ENCODE peak calls at places on chromosomes 16 and 17, in five cellular contexts. A is BE2C, K is coronary artery, T is AG04450, N is GM20000. M is an unnamed sample.

GRCh38 chr16:60945225-60945624 is 1091.0 kb downstream of the CDH8 start:
- DNase-seq in N (no peak), A (no peak), K (no peak), T (no peak), M (peak)

GRCh38 chr16:4506450-4506849 is 30.3 kb downstream of the HMOX2 start:
- DNase-seq in K (no peak), N (peak), T (no peak), A (peak), M (peak)

GRCh38 chr16:14357328-14357727 is 272.7 kb downstream of the PARN start:
- DNase-seq in T (no peak), K (no peak), N (no peak), A (no peak), M (no peak)

GRCh38 chr17:45310380-45311324 is 6.2 kb downstream of the MAP3K14 start:
- DNase-seq in T (no peak), K (no peak), A (no peak), N (no peak), M (no peak)

GRCh38 chr17:79088997-79089328 is 14.3 kb downstream of the ENGASE start:
- DNase-seq in K (no peak), T (no peak), A (no peak), N (no peak), M (no peak)

GRCh38 chr17:40605301-40605700 is 40.0 kb upstream of the CCR7 start:
- DNase-seq in K (no peak), N (no peak), A (no peak), T (no peak), M (no peak)

GRCh38 chr17:67157732-67158639 is 87.0 kb downstream of the HELZ start:
- DNase-seq in T (no peak), K (no peak), N (peak), A (peak), M (no peak)

GRCh38 chr17:6084226-6085161 is 14.3 kb downstream of the WSCD1 start:
- DNase-seq in K (no peak), N (no peak), A (no peak), T (no peak), M (no peak)

GRCh38 chr17:8935194-8935593 is 30.3 kb downstream of the PIK3R5 start:
- DNase-seq in A (no peak), T (no peak), K (no peak), N (no peak), M (no peak)

GRCh38 chr17:38885044-38885727 is 15.3 kb downstream of the LASP1 start:
- DNase-seq in K (no peak), N (no peak), T (no peak), A (no peak), M (no peak)

GRCh38 chr16:84803146-84803545 is 16.6 kb upstream of the CRISPLD2 start:
- DNase-seq in T (no peak), K (no peak), A (no peak), N (no peak), M (no peak)

GRCh38 chr16:80716564-80717139 is 87.7 kb downstream of the CDYL2 start:
- DNase-seq in T (no peak), N (no peak), A (no peak), K (no peak), M (no peak)

GRCh38 chr17:8162997-8163977 is 539 bp upstream of the VAMP2 start:
- DNase-seq in T (no peak), A (no peak), K (peak), N (no peak), M (no peak)

GRCh38 chr17:64092952-64093451 is 36.9 kb downstream of the ERN1 start:
- DNase-seq in A (no peak), K (no peak), N (no peak), T (no peak), M (no peak)

GRCh38 chr17:65227637-65228036 is 90.5 kb downstream of the RGS9 start:
- DNase-seq in A (no peak), N (no peak), K (no peak), T (no peak), M (no peak)

GRCh38 chr17:27526603-27527002 is 70.4 kb downstream of the KSR1 start:
- DNase-seq in K (no peak), A (no peak), N (peak), T (no peak), M (peak)

GRCh38 chr17:62724398-62725146 is 83.5 kb downstream of the MARCHF10 start:
- DNase-seq in K (no peak), N (peak), T (no peak), A (no peak), M (no peak)

GRCh38 chr17:57671546-57672204 is 73.4 kb downstream of the CCDC182 start:
- DNase-seq in A (peak), K (peak), T (peak), N (peak), M (peak)

DNA sequence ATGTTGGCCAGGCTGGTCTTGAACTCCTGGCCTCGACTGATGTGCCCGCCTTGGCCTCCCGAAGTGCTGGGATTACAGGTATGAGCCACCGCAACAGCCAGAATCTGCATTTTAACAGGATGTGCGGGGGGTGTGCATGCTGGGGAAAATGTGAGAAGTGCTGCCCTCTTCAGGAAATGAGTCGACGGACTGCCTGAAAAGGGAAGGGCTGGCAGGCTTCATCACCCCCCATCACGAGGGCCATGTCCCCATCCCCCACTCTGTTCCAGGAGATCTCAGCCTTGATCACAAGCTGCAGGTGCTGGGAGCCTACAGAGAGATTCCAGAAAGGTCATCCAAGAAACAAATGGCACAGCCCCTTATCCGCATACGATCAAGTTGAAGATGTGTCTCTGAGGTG is 195.3 kb upstream of the RPL38 start:
- DNase-seq in N (peak), A (no peak), T (no peak), K (no peak), M (no peak)
- TF ChIP-seq CTCF in N (peak), A (peak), T (no peak), K (no peak), M (no peak)

GRCh38 chr17:4362141-4362540 is 4.3 kb downstream of the UBE2G1 start:
- DNase-seq in A (peak), N (no peak), K (no peak), T (no peak), M (no peak)
- TF ChIP-seq CTCF in A (peak), N (no peak), K (no peak), T (no peak), M (no peak)

GRCh38 chr16:56190903-56191806 is at the start of gene GNAO1:
- DNase-seq in T (no peak), N (peak), K (no peak), A (peak), M (peak)
- TF ChIP-seq CTCF in T (no peak), N (no peak), K (no peak), A (no peak), M (no peak)

DNA sequence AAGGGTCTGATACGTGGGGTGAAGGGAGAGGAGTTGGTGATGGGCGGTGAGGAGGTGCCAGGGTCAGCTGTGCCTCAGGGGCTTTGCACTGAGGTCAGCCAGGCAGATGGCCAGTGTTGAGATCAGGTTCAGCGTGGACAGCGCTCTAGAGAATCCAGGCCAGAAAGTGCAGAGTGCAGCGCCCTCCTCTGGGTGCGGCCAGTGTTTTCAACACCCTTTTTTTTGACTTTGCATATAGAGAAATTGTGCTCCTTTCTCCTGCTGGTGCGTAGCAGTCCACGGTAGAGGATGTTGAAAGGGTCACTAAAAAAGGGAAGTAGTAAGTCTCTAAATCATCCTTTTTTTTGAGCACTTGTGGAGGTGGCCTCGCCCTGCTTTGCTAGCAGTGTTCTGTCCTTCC is 53.9 kb downstream of the BANP start:
- DNase-seq in T (no peak), K (no peak), A (no peak), N (no peak), M (peak)
- TF ChIP-seq CTCF in T (peak), K (no peak), A (peak), N (no peak), M (peak)

DNA sequence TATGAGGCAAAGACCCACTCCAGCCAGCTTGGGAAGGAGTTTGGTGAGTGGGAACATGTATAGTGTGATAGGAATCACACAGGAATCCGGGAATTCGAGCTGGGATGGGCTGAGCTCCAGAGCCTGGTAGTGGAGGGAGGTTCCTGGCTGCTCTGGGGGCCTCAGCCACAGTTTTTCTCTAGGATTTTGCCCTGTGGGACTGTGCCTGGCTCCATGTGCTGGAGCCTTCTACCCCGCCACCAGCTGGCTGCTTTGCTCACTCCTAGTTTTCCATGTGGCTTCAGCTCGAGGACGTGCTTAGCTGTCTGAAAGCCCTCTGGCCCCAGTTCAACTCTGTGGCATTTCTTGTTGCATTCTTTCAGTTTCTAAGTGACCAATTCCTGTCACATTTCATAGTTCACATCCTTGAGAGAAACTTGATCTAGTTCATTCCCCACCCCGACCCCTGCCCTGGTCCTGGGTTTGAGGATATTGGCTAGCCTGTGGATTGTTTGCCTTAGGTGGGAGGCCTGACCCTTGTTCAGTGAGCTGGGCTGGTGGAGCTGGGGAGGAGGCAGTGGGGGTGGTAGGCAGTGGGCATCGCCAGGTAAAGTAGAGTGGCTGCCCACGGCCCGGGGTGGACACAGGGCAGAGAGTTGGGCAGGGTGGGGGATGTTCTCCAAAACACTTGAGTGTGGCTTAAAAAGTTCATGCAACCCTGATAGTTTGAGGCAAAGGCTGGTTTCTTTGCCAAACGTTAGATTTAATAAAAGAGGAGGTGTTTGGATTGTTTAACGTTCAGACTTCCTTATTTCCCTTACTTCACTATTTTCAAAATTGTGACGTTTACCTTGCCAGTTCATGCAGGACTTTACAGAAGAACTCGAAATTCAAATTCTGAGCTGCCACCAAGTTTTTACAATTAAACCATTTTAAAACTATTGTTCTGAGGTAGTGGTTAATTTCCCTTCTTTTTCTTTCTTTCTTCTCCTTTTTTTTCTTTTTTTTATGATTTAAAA is 5.2 kb downstream of the SEC14L1 start:
- DNase-seq in N (peak), T (no peak), A (peak), K (peak), M (peak)
- TF ChIP-seq CTCF in N (no peak), T (peak), A (no peak), K (no peak), M (no peak)

DNA sequence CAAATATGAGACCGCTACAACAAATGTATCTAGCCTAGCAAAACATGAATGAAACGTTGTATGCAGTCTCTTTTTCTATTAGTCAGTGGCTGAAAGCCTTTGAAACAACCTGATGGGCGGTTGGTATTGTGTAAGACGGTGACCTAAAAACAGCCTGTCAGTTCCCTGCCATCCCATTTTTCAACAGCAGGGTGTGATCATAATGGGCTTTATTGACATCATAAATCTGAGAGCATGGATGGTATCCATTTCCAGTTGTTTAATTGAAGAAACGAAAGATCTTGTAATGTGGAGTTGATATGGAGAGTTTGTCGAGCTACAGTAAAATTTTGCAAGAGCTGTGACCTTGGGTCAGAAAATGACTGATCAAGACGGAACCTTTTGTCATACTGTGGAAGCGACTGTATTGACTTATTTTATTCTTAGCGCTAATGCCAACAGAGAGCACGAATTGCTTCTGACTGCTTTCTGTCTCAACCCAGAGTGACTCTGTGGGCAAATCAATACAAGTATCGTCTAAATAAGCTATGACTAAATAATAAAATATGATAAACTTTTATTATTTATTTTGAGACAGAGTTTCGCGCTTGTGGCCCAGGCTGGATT is 12.3 kb upstream of the MEIOB start:
- DNase-seq in K (no peak), N (no peak), A (peak), T (no peak), M (no peak)
- TF ChIP-seq CTCF in K (no peak), N (no peak), A (peak), T (peak), M (peak)

GRCh38 chr16:73057369-73058210 is 9.7 kb upstream of the ZFHX3 start:
- DNase-seq in T (no peak), A (peak), K (no peak), N (peak), M (peak)

GRCh38 chr16:73059779-73060178 is 11.9 kb upstream of the ZFHX3 start:
- DNase-seq in K (no peak), T (no peak), A (no peak), N (no peak), M (no peak)

GRCh38 chr16:73058221-73058615 is 10.3 kb upstream of the ZFHX3 start:
- DNase-seq in T (no peak), A (peak), N (peak), K (no peak), M (peak)

GRCh38 chr16:73060216-73060615 is 12.3 kb upstream of the ZFHX3 start:
- DNase-seq in N (no peak), T (no peak), K (no peak), A (no peak), M (no peak)

DNA sequence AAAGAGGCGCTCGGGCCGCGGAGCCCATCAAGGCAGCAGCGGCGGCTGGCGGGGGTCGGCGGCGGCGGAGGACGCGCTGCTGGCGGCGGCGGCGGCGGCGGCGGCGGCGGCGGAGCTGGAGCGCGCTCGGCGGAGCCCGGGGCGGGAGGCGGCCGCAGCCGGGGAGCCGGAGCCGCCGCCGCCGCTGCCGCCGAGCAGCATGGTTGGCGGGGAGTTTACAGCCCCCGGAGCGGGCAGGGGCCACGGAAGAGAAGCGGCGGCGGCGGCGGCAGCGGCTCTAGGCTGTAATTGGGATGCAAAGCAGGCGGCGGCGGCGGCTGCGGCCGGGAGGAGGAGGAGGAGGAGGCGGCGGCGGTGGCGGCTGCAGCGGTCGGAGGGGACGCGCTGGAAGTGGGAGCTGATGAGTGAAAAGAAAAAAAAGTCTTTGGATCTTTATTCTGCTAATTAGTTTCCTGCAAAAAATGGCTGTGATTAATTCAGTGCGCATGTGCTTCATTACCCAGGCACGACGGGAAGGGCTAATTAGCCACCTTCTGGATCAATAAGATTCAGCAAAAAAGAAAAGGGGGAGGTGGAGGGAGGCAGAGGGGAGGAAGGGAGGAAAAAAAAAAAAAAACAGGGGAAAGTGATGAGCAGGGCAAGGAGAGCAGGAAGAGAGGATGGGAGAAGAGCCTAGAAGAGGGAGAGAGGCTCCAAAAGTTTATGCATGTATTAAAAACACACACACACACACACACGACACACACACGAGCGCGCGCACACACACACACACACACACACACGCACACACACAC is 10.9 kb upstream of the ZFHX3 start:
- DNase-seq in K (no peak), A (peak), T (no peak), N (peak), M (peak)
- TF ChIP-seq CTCF in K (no peak), A (no peak), T (no peak), N (no peak), M (no peak)

DNA sequence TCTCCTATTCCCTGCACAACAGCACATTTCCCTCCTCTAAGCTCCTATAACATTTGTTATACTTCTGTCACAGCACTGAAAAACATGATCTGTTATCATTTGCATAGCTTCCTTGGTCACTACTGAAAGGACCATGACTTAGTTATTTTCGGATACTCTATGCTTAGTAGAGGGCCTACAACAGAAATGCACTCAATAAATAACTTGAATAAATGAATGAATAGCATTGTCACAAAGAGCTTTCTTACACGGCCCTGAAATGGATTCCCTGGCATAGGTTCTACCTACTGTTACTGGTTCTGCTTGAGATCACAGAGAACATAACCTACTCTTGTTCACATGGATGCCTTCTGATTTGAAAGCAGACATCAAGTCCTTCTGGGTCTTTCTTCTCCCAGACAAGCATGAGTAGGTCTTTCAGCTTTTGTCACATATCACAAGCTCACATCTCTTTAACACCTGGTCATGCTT is 41.6 kb downstream of the MYO1D start:
- DNase-seq in N (no peak), A (no peak), T (no peak), K (no peak), M (no peak)
- TF ChIP-seq CTCF in N (no peak), A (no peak), T (no peak), K (no peak), M (no peak)

DNA sequence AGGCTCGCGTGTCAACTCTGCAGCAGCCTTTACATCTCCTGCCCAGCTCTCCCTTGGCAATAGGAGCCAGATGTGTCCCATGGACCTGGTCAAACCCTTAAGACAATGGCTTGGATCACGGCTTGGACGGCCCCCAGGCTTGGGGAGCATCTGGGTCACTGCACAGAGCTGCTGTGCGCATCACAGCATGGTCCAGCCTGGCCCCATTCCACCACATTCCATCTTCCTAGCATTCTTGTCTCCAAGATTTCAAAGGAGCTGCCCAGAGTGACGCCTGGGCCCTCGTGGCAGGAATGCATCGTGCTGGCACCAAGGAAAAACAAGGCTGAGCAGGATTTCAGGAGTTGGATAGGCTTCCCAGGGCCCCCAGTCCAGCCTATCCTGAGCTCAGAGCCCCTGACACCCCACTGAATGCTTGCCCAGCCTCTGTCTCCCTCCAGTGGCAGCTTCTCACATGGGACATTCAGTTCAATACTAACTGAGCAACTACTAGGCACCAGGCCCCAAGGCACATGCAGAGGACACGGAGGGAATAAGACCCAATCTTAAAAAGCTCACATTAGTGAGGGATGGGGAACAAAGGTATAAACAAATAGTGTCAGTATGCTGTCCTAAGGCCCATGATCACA is 34.3 kb downstream of the TK2 start:
- DNase-seq in T (no peak), A (no peak), K (peak), N (no peak), M (no peak)
- TF ChIP-seq CTCF in T (peak), A (peak), K (peak), N (peak), M (no peak)